ENCODE peak calls at places on chromosomes 16 and 17, in eight cellular contexts. O, F, Y, V, Z, L, I and S are unnamed samples.

GRCh38 chr17:15659663-15660062 is 24.4 kb downstream of the TRIM16 start:
- DNase-seq in O (no peak), F (no peak), Y (no peak), V (peak; percentile 86), Z (no peak), L (no peak), I (no peak), S (peak; percentile 45)

GRCh38 chr16:53282975-53283946 is 151.0 kb upstream of the RBL2 start:
- DNase-seq in O (peak; percentile 54), F (peak; percentile 65), Y (no peak), V (no peak), Z (peak; percentile 47), L (no peak), I (no peak), S (no peak)

GRCh38 chr17:80704381-80704819 is 159.8 kb downstream of the RPTOR start:
- DNase-seq in O (no peak), F (no peak), Y (no peak), V (no peak), Z (no peak), L (no peak), I (no peak), S (no peak)

GRCh38 chr16:17367932-17368331 is 102.8 kb downstream of the XYLT1 start:
- DNase-seq in O (peak; percentile 77), F (no peak), Y (peak; percentile 25), V (no peak), Z (peak; percentile 14), L (no peak), I (peak; percentile 44), S (no peak)

GRCh38 chr17:40485851-40486512 is 15.4 kb downstream of the TNS4 start:
- DNase-seq in O (no peak), F (peak; percentile 99), Y (peak; percentile 31), V (peak; percentile 27), Z (no peak), L (peak; percentile 72), I (peak; percentile 85), S (no peak)

GRCh38 chr17:72609501-72609900 is 483.0 kb downstream of the SLC39A11 start:
- DNase-seq in O (no peak), F (peak; percentile 80), Y (no peak), V (peak; percentile 56), Z (no peak), L (no peak), I (no peak), S (no peak)

GRCh38 chr16:67177743-67178699 is 5.7 kb downstream of the MATCAP1 start:
- DNase-seq in O (peak; percentile 87), F (peak; percentile 76), Y (peak; percentile 71), V (peak; percentile 93), Z (peak; percentile 53), L (peak; percentile 42), I (no peak), S (no peak)

GRCh38 chr16:58494981-58495860 is 4.7 kb upstream of the NDRG4 start:
- DNase-seq in O (peak; percentile 97), F (peak; percentile 92), Y (peak; percentile 88), V (peak; percentile 78), Z (peak; percentile 68), L (peak; percentile 64), I (peak; percentile 86), S (peak; percentile 95)

GRCh38 chr16:85372627-85373372 is 240.3 kb upstream of the GSE1 start:
- DNase-seq in O (no peak), F (peak; percentile 52), Y (peak; percentile 56), V (no peak), Z (no peak), L (peak; percentile 83), I (no peak), S (no peak)

GRCh38 chr16:70682239-70683145 is 3.4 kb downstream of the MTSS2 start:
- DNase-seq in O (no peak), F (no peak), Y (no peak), V (no peak), Z (no peak), L (no peak), I (no peak), S (no peak)

GRCh38 chr16:57539072-57539796 is 2.9 kb upstream of the CCDC102A start:
- DNase-seq in O (no peak), F (no peak), Y (no peak), V (no peak), Z (peak; percentile 40), L (no peak), I (no peak), S (peak; percentile 1)

GRCh38 chr16:55399911-55400310 is 75.9 kb downstream of the IRX6 start:
- DNase-seq in O (no peak), F (no peak), Y (no peak), V (no peak), Z (no peak), L (no peak), I (no peak), S (no peak)

GRCh38 chr16:67026570-67026969 is 2.4 kb upstream of the CBFB start:
- DNase-seq in O (no peak), F (no peak), Y (no peak), V (no peak), Z (no peak), L (no peak), I (no peak), S (no peak)

GRCh38 chr16:86396918-86397317 is 113.4 kb upstream of the FOXF1 start:
- DNase-seq in O (no peak), F (no peak), Y (no peak), V (no peak), Z (no peak), L (no peak), I (peak; percentile 63), S (no peak)

GRCh38 chr16:28136751-28137434 is 73.4 kb upstream of the GSG1L start:
- DNase-seq in O (peak; percentile 37), F (no peak), Y (no peak), V (no peak), Z (peak; percentile 12), L (no peak), I (no peak), S (no peak)

GRCh38 chr17:21066394-21066793 is 23.6 kb upstream of the USP22 start:
- DNase-seq in O (no peak), F (no peak), Y (no peak), V (no peak), Z (no peak), L (no peak), I (no peak), S (no peak)

GRCh38 chr16:67017810-67018488 is 11.0 kb upstream of the CBFB start:
- DNase-seq in O (peak; percentile 93), F (peak; percentile 97), Y (peak; percentile 84), V (peak; percentile 90), Z (peak; percentile 93), L (peak; percentile 55), I (peak; percentile 43), S (peak; percentile 46)

GRCh38 chr16:87654826-87655225 is 52.5 kb downstream of the JPH3 start:
- DNase-seq in O (no peak), F (no peak), Y (no peak), V (no peak), Z (no peak), L (no peak), I (no peak), S (no peak)

GRCh38 chr16:87648698-87649487 is 46.6 kb downstream of the JPH3 start:
- DNase-seq in O (no peak), F (no peak), Y (no peak), V (no peak), Z (no peak), L (no peak), I (no peak), S (no peak)

GRCh38 chr16:87652386-87652785 is 50.1 kb downstream of the JPH3 start:
- DNase-seq in O (no peak), F (no peak), Y (no peak), V (no peak), Z (no peak), L (no peak), I (no peak), S (no peak)

GRCh38 chr16:87652799-87653198 is 50.5 kb downstream of the JPH3 start:
- DNase-seq in O (no peak), F (no peak), Y (no peak), V (no peak), Z (no peak), L (no peak), I (no peak), S (no peak)

DNA sequence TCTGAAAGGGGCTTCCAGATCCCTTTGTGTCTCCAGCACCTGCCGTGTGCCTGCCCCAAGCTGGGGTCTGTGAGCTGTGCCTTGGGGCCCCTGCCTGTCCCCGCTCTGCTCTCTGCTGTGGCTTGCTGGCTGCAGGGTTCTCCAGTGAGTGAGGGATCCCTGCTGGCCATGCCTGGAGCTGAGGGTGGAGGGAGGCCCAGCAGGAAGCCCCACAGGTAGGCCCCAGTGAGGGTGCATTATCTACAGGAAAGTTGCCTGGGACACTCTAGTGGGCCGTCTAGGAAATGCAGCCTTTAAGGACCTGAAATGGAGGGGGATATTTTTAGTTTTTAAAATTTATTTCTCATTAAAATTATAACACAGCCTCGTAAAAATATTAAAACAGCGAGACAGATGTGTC is 50.9 kb downstream of the JPH3 start:
- DNase-seq in O (no peak), F (peak; percentile 33), Y (peak; percentile 61), V (no peak), Z (peak; percentile 50), L (no peak), I (no peak), S (no peak)
- TF ChIP-seq CTCF in O (peak; percentile 47), F (peak; percentile 18), Y (peak; percentile 58), V (no peak), Z (peak; percentile 79), L (no peak), I (no peak), S (peak; percentile 4)

GRCh38 chr17:879546-879945 is 97.4 kb downstream of the MRM3 start:
- DNase-seq in O (peak; percentile 93), F (peak; percentile 85), Y (peak; percentile 58), V (peak; percentile 97), Z (peak; percentile 70), L (peak; percentile 67), I (peak; percentile 86), S (peak; percentile 86)
- H3K27ac ChIP-seq in O (no peak overlapping the region), F (no peak overlapping the region), Y (no peak overlapping the region), V (peak overlapping the region; percentile 88), Z (no peak overlapping the region), L (peak overlapping the region; percentile 81), I (peak overlapping the region; percentile 86), S (no peak overlapping the region)

DNA sequence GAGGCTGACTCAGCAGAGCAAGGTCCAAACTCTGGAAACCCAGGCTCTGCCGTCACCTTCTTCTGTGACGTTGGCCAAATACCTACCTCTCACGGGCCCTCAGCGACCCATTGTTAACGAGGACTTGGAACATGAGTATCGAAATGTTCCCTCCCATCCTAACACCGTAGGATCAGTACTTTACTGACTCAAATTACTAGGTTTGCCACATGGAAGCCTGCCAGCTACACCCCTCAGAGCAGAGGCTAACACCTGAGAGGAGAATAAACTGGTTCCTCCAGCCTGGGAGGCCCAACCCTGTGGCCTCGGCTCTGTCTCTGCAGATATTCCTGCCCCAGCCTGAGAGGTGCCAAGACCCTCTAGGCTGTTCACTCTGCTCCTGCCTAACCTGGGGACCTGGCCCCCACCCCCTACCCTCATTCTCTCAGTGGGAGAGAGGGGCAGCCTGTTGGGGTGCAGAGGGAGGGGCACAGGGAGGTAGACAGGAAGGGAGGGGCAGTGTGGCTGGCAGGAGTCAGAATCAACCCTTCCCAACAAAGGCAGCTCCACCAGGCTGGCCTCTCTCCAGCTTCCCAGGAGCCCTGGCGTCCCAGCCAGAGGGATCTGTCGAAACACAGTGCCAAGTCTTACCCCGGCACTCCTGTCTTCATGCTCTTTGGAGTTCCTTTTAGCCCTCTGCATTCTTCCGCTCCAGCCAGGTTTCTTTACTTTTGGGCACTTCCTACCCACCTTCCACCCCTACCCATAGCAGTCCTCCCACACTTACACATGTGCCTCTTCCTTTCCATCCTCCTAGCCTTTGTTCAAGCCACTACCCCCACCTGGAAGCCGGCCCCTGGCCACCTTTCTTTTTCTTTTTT is 4.2 kb downstream of the PITPNM3 start:
- DNase-seq in O (no peak), F (no peak), Y (no peak), V (peak; percentile 60), Z (no peak), L (no peak), I (peak; percentile 26), S (no peak)
- H3K4me3 ChIP-seq in O (no peak overlapping the region), F (no peak overlapping the region), Y (no peak overlapping the region), V (no peak overlapping the region), Z (no peak overlapping the region), L (no peak overlapping the region), I (no peak overlapping the region), S (no peak overlapping the region)

GRCh38 chr16:4404247-4404966 is 12.0 kb downstream of the CORO7 start:
- DNase-seq in O (peak; percentile 85), F (peak; percentile 77), Y (no peak), V (peak; percentile 61), Z (peak; percentile 49), L (no peak), I (peak; percentile 33), S (no peak)
- TF ChIP-seq CTCF in O (peak; percentile 79), F (peak; percentile 92), Y (peak; percentile 93), V (peak; percentile 20), Z (peak; percentile 93), L (peak; percentile 34), I (peak; percentile 14), S (peak; percentile 59)